ENCODE peak calls at places on chromosomes 12 and 14, in six cellular contexts. H is left ventricle myocardium inferior, B is colonic mucosa, J is cardiac muscle cell, T is GM12878, M is upper lobe of right lung. C is an unnamed sample.

GRCh38 chr14:76237349-76237990 is 85.7 kb downstream of the GPATCH2L start:
- DNase-seq in H (no peak), B (no peak), J (no peak), T (no peak), M (no peak), C (no peak)

GRCh38 chr12:53380797-53381738 is 1.1 kb downstream of the SP1 start:
- DNase-seq in H (no peak), B (no peak), J (peak), T (no peak), M (peak), C (no peak)

GRCh38 chr12:54935235-54935951 is 49.2 kb downstream of the TESPA1 start:
- DNase-seq in H (no peak), B (no peak), J (peak), T (peak), M (no peak), C (no peak)

GRCh38 chr12:11743748-11744147 is 94.3 kb downstream of the ETV6 start:
- DNase-seq in H (no peak), B (no peak), J (no peak), T (no peak), M (no peak), C (no peak)

GRCh38 chr12:132264086-132265010 is 65.0 kb downstream of the GALNT9 start:
- DNase-seq in H (no peak), B (no peak), J (no peak), T (no peak), M (no peak), C (no peak)

GRCh38 chr12:132534076-132534475 is 44.1 kb downstream of the FBRSL1 start:
- DNase-seq in H (no peak), B (no peak), J (no peak), T (no peak), M (no peak), C (no peak)

GRCh38 chr14:68795602-68796417 is 2.9 kb upstream of the ZFP36L1 start:
- DNase-seq in H (peak), B (peak), J (peak), T (no peak), M (peak), C (peak)

GRCh38 chr12:5022465-5023061 is 21.1 kb upstream of the KCNA5 start:
- DNase-seq in H (no peak), B (peak), J (peak), T (no peak), M (no peak), C (no peak)

GRCh38 chr14:31945074-31945613 is 132.0 kb upstream of the ARHGAP5 start:
- DNase-seq in H (no peak), B (peak), J (no peak), T (no peak), M (no peak), C (no peak)

GRCh38 chr12:57752668-57753000 is 524 bp upstream of the CDK4 start:
- DNase-seq in H (no peak), B (no peak), J (no peak), T (no peak), M (no peak), C (no peak)

GRCh38 chr14:33693237-33693636 is 257.6 kb downstream of the EGLN3 start:
- DNase-seq in H (no peak), B (no peak), J (no peak), T (no peak), M (no peak), C (no peak)

GRCh38 chr12:117774986-117775775 is 193.6 kb downstream of the KSR2 start:
- DNase-seq in H (no peak), B (no peak), J (no peak), T (no peak), M (no peak), C (no peak)

GRCh38 chr12:108559748-108560147 is 1.2 kb downstream of the SART3 start:
- DNase-seq in H (no peak), B (no peak), J (no peak), T (no peak), M (no peak), C (no peak)

GRCh38 chr14:75127903-75128595 is 1.2 kb upstream of the NEK9 start:
- DNase-seq in H (no peak), B (no peak), J (no peak), T (no peak), M (no peak), C (no peak)

GRCh38 chr12:110548678-110549077 is 34.4 kb downstream of the PPTC7 start:
- DNase-seq in H (no peak), B (no peak), J (no peak), T (no peak), M (no peak), C (peak)

DNA sequence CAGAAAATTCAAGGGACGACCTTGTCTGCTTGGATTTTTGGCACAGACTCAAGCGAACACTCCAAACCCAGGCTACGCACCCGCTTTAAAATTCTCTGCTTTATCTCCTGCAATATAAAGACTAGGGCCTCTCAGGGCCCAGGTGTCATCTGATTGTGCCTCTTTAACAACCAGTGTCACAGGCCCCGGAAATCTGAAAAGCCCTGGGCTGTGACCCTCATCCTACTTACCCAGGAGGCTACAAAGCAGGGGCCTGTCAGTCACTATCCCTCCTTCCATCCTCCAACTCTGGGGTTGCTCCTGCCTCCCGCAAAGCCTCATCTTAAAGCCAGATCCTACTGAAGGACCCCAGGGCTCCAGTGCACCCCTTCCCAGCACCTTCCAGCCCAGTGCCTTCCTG is 34.9 kb downstream of the CCDC88C start:
- DNase-seq in H (no peak), B (no peak), J (no peak), T (no peak), M (no peak), C (no peak)
- H3K27ac ChIP-seq in H (no peak), B (no peak), J (no peak), T (peak), M (no peak), C (no peak)

GRCh38 chr14:55747186-55747585 is 167.2 kb downstream of the KTN1 start:
- DNase-seq in H (no peak), B (no peak), J (no peak), T (no peak), M (no peak), C (no peak)
- TF ChIP-seq CTCF in H (no peak), B (no peak), J (no peak), T (no peak), M (no peak), C (no peak)

DNA sequence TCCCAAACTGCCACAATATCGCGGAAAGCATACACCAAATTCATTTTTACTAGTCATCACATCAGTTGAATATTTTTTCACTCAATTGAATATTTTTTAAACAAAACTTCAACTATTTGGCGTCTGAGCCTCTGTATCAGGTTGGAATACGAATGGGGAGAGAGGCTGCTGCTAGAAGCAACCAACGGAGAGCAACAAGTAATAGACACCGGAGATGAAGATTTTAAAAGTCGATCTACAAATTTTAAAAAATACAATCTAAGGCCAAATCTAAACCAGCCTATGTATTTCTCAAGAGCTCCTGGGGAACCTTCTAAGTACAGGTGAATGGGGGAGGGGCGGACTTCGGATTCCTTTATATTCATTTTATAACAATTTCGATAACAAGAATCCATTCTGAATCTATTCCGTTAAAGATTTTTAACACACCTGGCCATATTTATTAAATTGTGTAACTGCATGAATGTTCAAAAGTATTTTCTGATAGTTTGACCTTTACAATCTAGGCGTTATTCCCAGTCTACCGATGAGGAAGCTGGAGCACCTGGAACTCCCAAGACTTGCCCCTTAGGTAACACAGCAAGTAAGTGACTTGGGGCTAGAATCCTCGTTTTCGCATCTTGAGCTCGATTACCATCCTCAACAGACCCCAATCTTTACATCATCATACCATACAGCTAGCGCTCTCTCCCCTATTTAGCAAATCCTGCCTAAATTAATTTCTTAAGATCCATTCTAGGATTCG is 1.2 kb downstream of the GNPNAT1 start:
- DNase-seq in H (no peak), B (peak), J (no peak), T (no peak), M (no peak), C (no peak)
- H3K4me3 ChIP-seq in H (peak), B (peak), J (peak), T (peak), M (peak), C (peak)

GRCh38 chr14:95514131-95515079 is 2.0 kb downstream of the SYNE3 start:
- DNase-seq in H (no peak), B (no peak), J (no peak), T (no peak), M (no peak), C (peak)

GRCh38 chr14:95510804-95511203 is 5.6 kb downstream of the SYNE3 start:
- DNase-seq in H (no peak), B (no peak), J (no peak), T (no peak), M (no peak), C (peak)

GRCh38 chr14:95509512-95509911 is 6.9 kb downstream of the SYNE3 start:
- DNase-seq in H (no peak), B (no peak), J (no peak), T (no peak), M (no peak), C (peak)

GRCh38 chr14:95513261-95513660 is 3.2 kb downstream of the SYNE3 start:
- DNase-seq in H (no peak), B (no peak), J (no peak), T (no peak), M (no peak), C (no peak)

DNA sequence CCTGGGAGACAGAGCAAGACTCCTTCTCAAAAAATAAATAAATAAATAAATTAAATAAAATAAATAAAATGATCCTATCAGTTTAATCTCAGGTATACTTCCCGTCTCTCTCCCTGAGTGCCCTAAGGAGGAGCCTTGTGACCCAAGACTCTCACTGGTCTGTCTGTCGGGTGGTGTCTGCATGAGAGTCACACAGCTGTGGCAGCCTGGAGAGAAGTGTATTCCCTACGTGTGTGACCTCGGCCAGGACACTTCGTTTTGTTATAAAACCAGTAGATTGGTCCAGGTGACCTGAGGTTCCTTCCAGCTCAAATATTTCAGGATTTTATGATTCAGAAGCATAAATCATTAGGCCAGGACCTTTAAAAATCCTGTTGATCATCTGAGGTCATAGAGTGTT is 4.8 kb downstream of the SYNE3 start:
- DNase-seq in H (no peak), B (no peak), J (no peak), T (no peak), M (no peak), C (no peak)
- H3K27ac ChIP-seq in H (peak), B (no peak), J (no peak), T (no peak), M (no peak), C (no peak)

GRCh38 chr12:81610955-81611889 is 147.9 kb downstream of the PPFIA2 start:
- DNase-seq in H (no peak), B (no peak), J (peak), T (no peak), M (no peak), C (no peak)
- TF ChIP-seq CTCF in H (peak), B (no peak), J (peak), T (peak), M (no peak), C (no peak)

GRCh38 chr14:45705954-45706353 is 453.0 kb upstream of the MIS18BP1 start:
- DNase-seq in H (no peak), B (no peak), J (no peak), T (no peak), M (no peak), C (no peak)

GRCh38 chr14:45709541-45709940 is 456.5 kb upstream of the MIS18BP1 start:
- DNase-seq in H (no peak), B (no peak), J (no peak), T (no peak), M (no peak), C (no peak)
- H3K4me3 ChIP-seq in H (no peak), B (no peak), J (no peak), T (no peak), M (no peak), C (no peak)

GRCh38 chr14:60657609-60657983 is 8.3 kb upstream of the SIX1 start:
- DNase-seq in H (no peak), B (no peak), J (no peak), T (no peak), M (no peak), C (no peak)
- H3K27ac ChIP-seq in H (no peak), B (no peak), J (no peak), T (no peak), M (no peak), C (no peak)

GRCh38 chr14:91889477-91890211 is 22.3 kb upstream of the TC2N start:
- DNase-seq in H (no peak), B (no peak), J (no peak), T (no peak), M (no peak), C (no peak)
- TF ChIP-seq CTCF in H (no peak), B (no peak), J (no peak), T (no peak), M (no peak), C (no peak)

GRCh38 chr12:92196368-92196767 is 50.7 kb upstream of the BTG1 start:
- DNase-seq in H (no peak), B (no peak), J (no peak), T (no peak), M (no peak), C (no peak)
- H3K4me3 ChIP-seq in H (no peak), B (no peak), J (no peak), T (no peak), M (no peak), C (no peak)

DNA sequence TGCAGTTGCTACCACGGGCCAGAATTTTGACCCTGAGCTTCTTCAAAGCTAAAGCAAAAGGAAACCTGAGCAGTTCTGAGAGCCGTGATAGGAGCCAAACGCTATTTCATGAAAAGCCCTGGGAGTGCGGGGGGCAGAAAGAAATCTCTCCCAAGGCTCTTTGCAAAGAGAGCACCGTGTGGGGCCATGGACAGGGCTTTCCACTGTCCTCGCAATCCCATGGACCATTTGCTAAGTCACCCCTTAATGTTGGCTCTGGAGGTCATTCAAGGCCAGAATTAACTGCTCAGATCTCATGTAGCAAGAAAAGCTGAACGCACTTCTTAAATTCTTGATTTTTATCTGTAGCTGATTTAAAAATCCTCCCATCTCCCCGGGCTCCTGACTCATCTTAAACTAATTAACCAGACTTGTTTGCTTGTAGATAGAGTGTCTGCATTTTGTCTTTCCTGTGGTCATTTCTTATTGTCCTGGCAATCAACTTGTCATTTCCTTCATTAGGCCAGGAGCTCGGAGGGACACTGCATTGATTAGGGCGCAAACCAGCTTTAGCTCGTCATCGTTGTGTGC is 24.8 kb downstream of the CLSTN3 start:
- DNase-seq in H (no peak), B (no peak), J (no peak), T (no peak), M (no peak), C (no peak)
- H3K27ac ChIP-seq in H (no peak), B (no peak), J (peak), T (no peak), M (no peak), C (no peak)